ENCODE peak calls at places on chromosome 5, in four cellular contexts. U is cardiac muscle cell; Z is CD8-positive, alpha-beta T cell; K is IMR-90. P is an unnamed sample. For H3K4me1, the result is how much of the 10 kb centered on the place peaks cover.

GRCh38 chr5:136047858-136048257 is 19.1 kb downstream of the TGFBI start:
- DNase-seq in U (no peak), Z (no peak), K (no peak), P (peak)

GRCh38 chr5:177553671-177554429 is 513 bp downstream of the FAM193B start:
- DNase-seq in U (peak), Z (peak), K (no peak), P (no peak)

GRCh38 chr5:59341760-59342159 is 551.8 kb downstream of the PDE4D start:
- DNase-seq in U (no peak), Z (no peak), K (no peak), P (no peak)

GRCh38 chr5:21145376-21145775 is 1157.4 kb upstream of the CDH18 start:
- DNase-seq in U (no peak), Z (no peak), K (no peak), P (no peak)

GRCh38 chr5:140145818-140146522 is 20.2 kb downstream of the IGIP start:
- DNase-seq in U (peak), Z (peak), K (peak), P (no peak)

GRCh38 chr5:61991426-61991825 is 314.6 kb upstream of the KIF2A start:
- DNase-seq in U (no peak), Z (no peak), K (no peak), P (no peak)

GRCh38 chr5:169762338-169763095 is 125.4 kb downstream of the DOCK2 start:
- DNase-seq in U (no peak), Z (no peak), K (peak), P (no peak)

GRCh38 chr5:94832685-94833084 is 214.2 kb downstream of the SLF1 start:
- DNase-seq in U (no peak), Z (no peak), K (no peak), P (no peak)

GRCh38 chr5:18114161-18114802 is 480.0 kb downstream of the TAF11L14 start:
- DNase-seq in U (no peak), Z (no peak), K (no peak), P (no peak)

GRCh38 chr5:77180167-77181081 is 30.1 kb upstream of the PDE8B start:
- DNase-seq in U (peak), Z (no peak), K (no peak), P (no peak)

GRCh38 chr5:93716453-93716852 is 24.9 kb downstream of the POU5F2 start:
- DNase-seq in U (no peak), Z (no peak), K (no peak), P (no peak)

GRCh38 chr5:25975881-25976280 is 1062.5 kb downstream of the CDH9 start:
- DNase-seq in U (no peak), Z (no peak), K (no peak), P (no peak)

GRCh38 chr5:157020508-157021213 is 38.3 kb downstream of the HAVCR1 start:
- DNase-seq in U (peak), Z (no peak), K (no peak), P (no peak)

GRCh38 chr5:6583049-6583880 is 49.6 kb downstream of the NSUN2 start:
- DNase-seq in U (peak), Z (no peak), K (no peak), P (no peak)

GRCh38 chr5:175840050-175840841 is 31.1 kb upstream of the CPLX2 start:
- DNase-seq in U (no peak), Z (no peak), K (peak), P (no peak)

GRCh38 chr5:177325868-177326381 is 14.2 kb upstream of the MXD3 start:
- DNase-seq in U (no peak), Z (no peak), K (no peak), P (no peak)

GRCh38 chr5:105905392-105905791 is 1765.3 kb downstream of the EFNA5 start:
- DNase-seq in U (no peak), Z (no peak), K (no peak), P (no peak)

GRCh38 chr5:114325552-114325951 is 36.3 kb upstream of the KCNN2 start:
- DNase-seq in U (peak), Z (no peak), K (peak), P (no peak)

GRCh38 chr5:17378346-17378984 is 119.6 kb upstream of the TAF11L2 start:
- DNase-seq in U (no peak), Z (no peak), K (peak), P (no peak)

GRCh38 chr5:102971693-102972293 is 148.1 kb downstream of the GIN1 start:
- DNase-seq in U (peak), Z (no peak), K (peak), P (no peak)

GRCh38 chr5:92017786-92018185 is 634.7 kb upstream of the ARRDC3 start:
- DNase-seq in U (no peak), Z (no peak), K (peak), P (no peak)

GRCh38 chr5:9194509-9194908 is 351.4 kb downstream of the SEMA5A start:
- DNase-seq in U (no peak), Z (no peak), K (peak), P (no peak)

GRCh38 chr5:159440235-159440634 is 109.9 kb upstream of the IL12B start:
- DNase-seq in U (no peak), Z (no peak), K (no peak), P (no peak)

GRCh38 chr5:54254482-54255198 is 55.7 kb downstream of the ARL15 start:
- DNase-seq in U (no peak), Z (no peak), K (no peak), P (no peak)

GRCh38 chr5:95285406-95285761 is 490 bp upstream of the MCTP1 start:
- DNase-seq in U (peak), Z (no peak), K (no peak), P (no peak)

GRCh38 chr5:61332891-61333350 is 863 bp downstream of the ZSWIM6 start:
- DNase-seq in U (peak), Z (peak), K (peak), P (peak)

GRCh38 chr5:113474100-113474700 is 14.1 kb downstream of the MCC start:
- DNase-seq in U (peak), Z (no peak), K (no peak), P (no peak)

GRCh38 chr5:56818409-56819026 is 3.2 kb downstream of the MAP3K1 start:
- DNase-seq in U (no peak), Z (no peak), K (peak), P (no peak)

GRCh38 chr5:135242021-135242480 is 157.0 kb downstream of the MACROH2A1 start:
- DNase-seq in U (no peak), Z (no peak), K (peak), P (peak)

GRCh38 chr5:138932171-138932810 is 57.2 kb upstream of the LRRTM2 start:
- DNase-seq in U (no peak), Z (no peak), K (no peak), P (no peak)

GRCh38 chr5:57486206-57486605 is 3.6 kb upstream of the ACTBL2 start:
- DNase-seq in U (no peak), Z (no peak), K (peak), P (no peak)

GRCh38 chr5:139696894-139697658 is 48.9 kb downstream of the CXXC5 start:
- DNase-seq in U (peak), Z (no peak), K (peak), P (no peak)

GRCh38 chr5:113246371-113246870 is 188.4 kb downstream of the TSSK1B start:
- DNase-seq in U (no peak), Z (no peak), K (no peak), P (no peak)

GRCh38 chr5:138784590-138784989 is 31.4 kb downstream of the CTNNA1 start:
- DNase-seq in U (no peak), Z (no peak), K (peak), P (no peak)

GRCh38 chr5:31692561-31693221 is 53.8 kb downstream of the PDZD2 start:
- DNase-seq in U (no peak), Z (no peak), K (no peak), P (no peak)

GRCh38 chr5:174533771-174534221 is 190.6 kb upstream of the MSX2 start:
- DNase-seq in U (no peak), Z (no peak), K (peak), P (no peak)

GRCh38 chr5:128081111-128081865 is 2.3 kb upstream of the SLC12A2 start:
- DNase-seq in U (no peak), Z (no peak), K (no peak), P (no peak)

GRCh38 chr5:90930756-90931431 is 372.3 kb downstream of the ADGRV1 start:
- DNase-seq in U (no peak), Z (no peak), K (peak), P (no peak)
- H3K27ac ChIP-seq in U (peak), Z (no peak), K (no peak), P (no peak)

GRCh38 chr5:124907098-124907644 is 160.7 kb upstream of the ZNF608 start:
- DNase-seq in U (no peak), Z (no peak), K (no peak), P (no peak)

GRCh38 chr5:124908603-124909451 is 162.4 kb upstream of the ZNF608 start:
- DNase-seq in U (peak), Z (no peak), K (peak), P (no peak)

GRCh38 chr5:124905256-124905655 is 158.8 kb upstream of the ZNF608 start:
- DNase-seq in U (no peak), Z (no peak), K (no peak), P (no peak)

GRCh38 chr5:124906339-124907097 is 160.1 kb upstream of the ZNF608 start:
- DNase-seq in U (peak), Z (no peak), K (peak), P (no peak)

GRCh38 chr5:124905756-124906155 is 159.3 kb upstream of the ZNF608 start:
- DNase-seq in U (no peak), Z (no peak), K (no peak), P (no peak)
- H3K4me1 ChIP-seq in U (half or more), Z (under half), K (under half), P (under half)

GRCh38 chr5:148651528-148651927 is 2.8 kb downstream of the HTR4 start:
- DNase-seq in U (no peak), Z (no peak), K (no peak), P (no peak)

GRCh38 chr5:148659641-148660345 is 5.5 kb upstream of the HTR4 start:
- DNase-seq in U (no peak), Z (no peak), K (no peak), P (no peak)

GRCh38 chr5:148653271-148653839 is 972 bp downstream of the HTR4 start:
- DNase-seq in U (no peak), Z (no peak), K (no peak), P (no peak)

DNA sequence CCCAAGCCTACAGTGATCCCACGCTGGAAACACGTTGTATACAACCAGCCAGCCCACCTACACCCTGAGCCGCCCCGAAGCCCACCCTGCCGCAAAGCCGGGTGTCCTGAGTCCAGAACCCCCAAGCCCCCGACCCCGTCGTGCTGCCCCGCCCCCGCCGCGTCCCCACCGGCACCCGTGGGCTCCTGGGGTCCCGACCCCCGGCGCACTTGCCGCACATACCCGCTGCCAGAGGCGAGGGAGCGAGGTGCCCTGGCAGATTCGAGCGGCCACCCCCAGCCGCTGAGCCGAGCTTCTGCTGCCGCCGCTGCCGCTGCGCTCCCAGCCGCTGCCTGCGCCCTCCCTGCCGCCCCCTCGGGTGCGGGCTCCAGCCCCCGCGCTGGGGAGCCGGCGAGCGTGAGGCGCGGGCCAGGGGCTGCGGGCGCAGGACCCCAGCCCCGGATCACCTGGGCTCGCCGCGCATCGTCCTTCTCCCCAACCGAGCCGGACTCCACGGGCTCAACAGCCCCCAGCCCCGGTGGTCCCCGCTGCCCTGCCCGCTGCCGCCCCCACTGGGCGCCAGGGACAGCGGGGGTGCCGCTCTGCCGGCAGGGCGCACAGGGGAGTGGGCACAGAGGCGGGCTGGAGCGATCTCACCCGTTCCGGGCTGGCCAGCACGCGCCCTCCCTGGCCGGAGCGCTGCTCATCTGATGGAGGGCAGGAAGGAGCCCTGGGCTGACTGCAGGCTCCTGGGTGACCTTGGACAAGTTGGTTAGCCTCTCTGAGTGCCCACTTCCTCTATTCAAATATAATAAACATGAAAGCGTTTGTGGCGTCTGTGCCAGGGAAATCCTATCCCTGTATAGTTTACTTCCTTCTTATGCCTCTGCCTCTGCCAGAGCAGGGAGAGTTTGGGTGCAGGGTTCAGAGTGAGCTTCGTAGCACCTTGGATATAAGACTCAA is at the start of gene HTR4:
- DNase-seq in U (peak), Z (no peak), K (no peak), P (no peak)
- H3K27ac ChIP-seq in U (no peak), Z (no peak), K (no peak), P (no peak)

GRCh38 chr5:127011151-127011550 is 19.2 kb downstream of the MARCHF3 start:
- DNase-seq in U (no peak), Z (no peak), K (peak), P (no peak)
- H3K4me1 ChIP-seq in U (under half), Z (under half), K (under half), P (under half)

GRCh38 chr5:80217667-80218066 is 38.2 kb downstream of the SERINC5 start:
- DNase-seq in U (no peak), Z (no peak), K (no peak), P (no peak)
- H3K27ac ChIP-seq in U (peak), Z (peak), K (no peak), P (no peak)

GRCh38 chr5:88393082-88393481 is 124.4 kb upstream of the TMEM161B start:
- DNase-seq in U (no peak), Z (no peak), K (no peak), P (no peak)

GRCh38 chr5:88393721-88394530 is 125.3 kb upstream of the TMEM161B start:
- DNase-seq in U (no peak), Z (no peak), K (no peak), P (no peak)

GRCh38 chr5:88396635-88397285 is 128.1 kb upstream of the TMEM161B start:
- DNase-seq in U (no peak), Z (no peak), K (no peak), P (no peak)

GRCh38 chr5:88396126-88396525 is 127.5 kb upstream of the TMEM161B start:
- DNase-seq in U (no peak), Z (no peak), K (no peak), P (no peak)

GRCh38 chr5:88394531-88395185 is 126.0 kb upstream of the TMEM161B start:
- DNase-seq in U (no peak), Z (no peak), K (no peak), P (no peak)
- H3K4me1 ChIP-seq in U (under half), Z (under half), K (under half), P (under half)

GRCh38 chr5:40395241-40395640 is 284.5 kb upstream of the PTGER4 start:
- DNase-seq in U (no peak), Z (no peak), K (no peak), P (no peak)

GRCh38 chr5:40399349-40399748 is 280.4 kb upstream of the PTGER4 start:
- DNase-seq in U (no peak), Z (no peak), K (peak), P (no peak)

GRCh38 chr5:40394715-40395114 is 285.0 kb upstream of the PTGER4 start:
- DNase-seq in U (no peak), Z (no peak), K (no peak), P (no peak)

GRCh38 chr5:40397976-40398375 is 281.7 kb upstream of the PTGER4 start:
- DNase-seq in U (no peak), Z (no peak), K (no peak), P (no peak)

GRCh38 chr5:40396312-40396711 is 283.4 kb upstream of the PTGER4 start:
- DNase-seq in U (no peak), Z (no peak), K (no peak), P (no peak)
- H3K27ac ChIP-seq in U (no peak), Z (no peak), K (no peak), P (no peak)

GRCh38 chr5:116370886-116371285 is 203.7 kb downstream of the SEMA6A start:
- DNase-seq in U (no peak), Z (no peak), K (peak), P (no peak)

GRCh38 chr5:116371935-116372334 is 202.7 kb downstream of the SEMA6A start:
- DNase-seq in U (no peak), Z (no peak), K (no peak), P (no peak)

GRCh38 chr5:116370149-116370548 is 204.5 kb downstream of the SEMA6A start:
- DNase-seq in U (no peak), Z (no peak), K (no peak), P (no peak)

GRCh38 chr5:116372931-116373597 is 201.6 kb downstream of the SEMA6A start:
- DNase-seq in U (no peak), Z (no peak), K (no peak), P (no peak)

DNA sequence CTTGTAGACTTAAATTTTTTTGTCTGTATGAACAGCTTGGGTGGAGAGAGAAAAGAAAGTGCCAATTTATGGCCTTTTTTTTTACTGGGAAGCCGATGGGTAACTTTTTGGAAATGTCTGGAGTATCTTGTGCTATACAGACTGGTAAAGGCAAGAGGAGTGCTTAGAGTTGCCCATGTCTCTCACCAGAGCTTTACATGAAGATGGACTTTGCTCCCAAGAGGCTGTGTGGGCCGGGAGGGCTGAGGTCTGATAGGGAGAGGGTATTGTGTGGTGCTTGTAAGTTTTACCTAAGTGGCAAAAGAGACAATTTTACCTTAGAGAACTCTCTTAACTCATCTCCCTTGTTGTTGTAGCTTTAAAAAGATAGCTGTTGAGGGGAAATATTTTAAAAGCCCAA is 203.2 kb downstream of the SEMA6A start:
- DNase-seq in U (no peak), Z (no peak), K (no peak), P (no peak)
- H3K4me1 ChIP-seq in U (under half), Z (under half), K (under half), P (under half)

DNA sequence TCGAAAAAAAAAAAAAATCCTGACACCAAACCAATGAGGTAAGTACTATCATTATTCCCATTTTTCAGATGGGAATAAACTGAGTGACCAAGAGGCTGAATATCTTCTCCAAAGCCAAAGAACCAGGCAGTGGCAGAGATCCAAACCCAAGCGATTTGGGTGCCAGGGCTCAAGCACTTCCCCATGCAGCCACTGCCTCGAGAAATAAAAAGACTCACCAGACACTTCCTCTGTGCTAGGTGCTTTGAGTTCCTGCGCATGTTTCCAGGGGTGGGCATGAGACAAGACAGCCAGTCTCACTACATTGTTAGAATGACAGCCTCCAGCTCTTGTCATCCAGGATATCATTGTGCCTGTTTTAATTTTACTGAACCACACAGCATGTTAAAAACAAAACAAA is 2.3 kb upstream of the RPL26L1 start:
- DNase-seq in U (no peak), Z (no peak), K (no peak), P (no peak)
- H3K27ac ChIP-seq in U (no peak), Z (no peak), K (peak), P (peak)

GRCh38 chr5:132267931-132268501 is 10.5 kb downstream of the PDLIM4 start:
- DNase-seq in U (no peak), Z (no peak), K (no peak), P (peak)
- H3K4me1 ChIP-seq in U (under half), Z (under half), K (half or more), P (under half)